ENCODE peak calls at places on chromosomes 4 and X, in eight cellular contexts. T is AG09309, O is MM.1S, L is lower leg skin, Z is kidney epithelial cell, K is right cardiac atrium, C is tibial artery, U is fibroblast of lung. G is an unnamed sample.

GRCh38 chr4:128758314-128758922 is 51.1 kb upstream of the JADE1 start:
- DNase-seq in O (no peak), T (no peak), Z (no peak), U (no peak), K (no peak), L (no peak), C (no peak), G (no peak)

GRCh38 chr4:118335774-118336173 is 17.0 kb downstream of the PRSS12 start:
- DNase-seq in K (no peak), U (no peak), C (no peak), Z (no peak), T (no peak), O (no peak), L (no peak), G (no peak)

GRCh38 chrX:65894138-65894537 is 145.7 kb downstream of the VSIG4 start:
- DNase-seq in C (no peak), K (no peak), O (no peak), L (no peak), T (no peak), U (no peak), Z (no peak), G (no peak)

GRCh38 chr4:143538979-143539669 is 25.6 kb downstream of the SMARCA5 start:
- DNase-seq in C (no peak), O (peak), L (no peak), T (no peak), K (no peak), U (no peak), Z (no peak), G (no peak)

GRCh38 chr4:155787113-155787710 is 28.4 kb downstream of the GUCY1B1 start:
- DNase-seq in K (no peak), Z (no peak), L (no peak), C (no peak), O (peak), U (peak), T (no peak), G (peak)

GRCh38 chr4:94508256-94508655 is 56.5 kb downstream of the PDLIM5 start:
- DNase-seq in C (no peak), L (no peak), K (no peak), U (no peak), T (no peak), Z (no peak), O (no peak), G (no peak)

GRCh38 chrX:118729043-118729652 is 1.7 kb downstream of the IL13RA1 start:
- DNase-seq in T (no peak), Z (no peak), L (no peak), O (no peak), C (no peak), U (no peak), K (no peak), G (no peak)

GRCh38 chr4:81510643-81511189 is 39.0 kb upstream of the RASGEF1B start:
- DNase-seq in U (no peak), Z (no peak), C (no peak), L (no peak), O (no peak), T (no peak), K (no peak), G (no peak)

GRCh38 chrX:129959493-129959832 is 23.0 kb upstream of the BCORL1 start:
- DNase-seq in L (no peak), T (no peak), K (peak), Z (no peak), U (peak), C (no peak), O (no peak), G (no peak)

GRCh38 chrX:111039606-111040005 is 56.4 kb upstream of the PAK3 start:
- DNase-seq in T (no peak), Z (no peak), U (peak), C (no peak), K (no peak), L (no peak), O (no peak), G (no peak)

GRCh38 chr4:184270808-184271413 is 53.2 kb upstream of the ENPP6 start:
- DNase-seq in O (no peak), K (no peak), L (no peak), C (no peak), T (no peak), Z (no peak), U (no peak), G (no peak)

GRCh38 chr4:40316782-40317635 is 18.1 kb upstream of the CHRNA9 start:
- DNase-seq in Z (peak), U (peak), O (peak), C (no peak), L (peak), T (peak), K (no peak), G (peak)

GRCh38 chrX:124462931-124463330 is 116.6 kb downstream of the SH2D1A start:
- DNase-seq in C (no peak), Z (no peak), L (no peak), O (no peak), T (no peak), K (no peak), U (no peak), G (no peak)

GRCh38 chrX:121259170-121259569 is 211.8 kb downstream of the GLUD2 start:
- DNase-seq in Z (no peak), L (no peak), K (no peak), T (no peak), U (no peak), O (no peak), C (no peak), G (no peak)

GRCh38 chr4:28287837-28288236 is 1427.2 kb downstream of the STIM2 start:
- DNase-seq in O (no peak), K (no peak), T (peak), C (peak), Z (peak), U (peak), L (no peak), G (peak)

GRCh38 chr4:10413177-10413576 is 44.0 kb downstream of the ZNF518B start:
- DNase-seq in L (no peak), C (no peak), U (no peak), K (no peak), T (no peak), Z (no peak), O (no peak), G (no peak)

DNA sequence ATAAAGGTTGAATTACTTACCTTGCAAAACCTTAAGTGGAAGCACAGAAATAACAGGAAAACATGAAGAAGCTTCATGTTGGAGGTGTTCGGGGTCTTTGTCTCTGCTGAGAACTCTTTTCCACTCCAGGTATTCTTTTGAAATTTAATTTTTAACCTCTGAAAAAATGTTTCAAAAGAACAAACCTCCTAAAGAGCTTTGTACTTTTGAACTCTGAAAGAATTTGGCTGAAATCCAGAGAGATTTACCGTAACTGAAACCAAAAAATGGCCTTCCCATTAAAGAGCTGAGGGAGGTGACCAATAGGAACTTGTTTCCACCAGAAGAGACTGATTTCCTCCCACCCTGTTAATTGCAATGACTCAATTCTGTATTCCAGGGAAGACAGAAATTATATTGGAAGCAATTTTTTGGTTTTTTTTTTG is at the start of gene CFI:
- DNase-seq in U (peak), O (no peak), C (no peak), L (no peak), T (peak), K (no peak), Z (no peak), G (peak)
- H3K4me3 ChIP-seq in U (peak), O (no peak), C (no peak), L (no peak), T (no peak), K (peak), Z (peak), G (no peak)

GRCh38 chrX:145818522-145819075 is 970 bp downstream of the SLITRK2 start:
- DNase-seq in L (no peak), K (no peak), U (no peak), T (no peak), C (no peak), O (no peak), Z (no peak), G (no peak)
- H3K4me3 ChIP-seq in L (no peak), K (peak), U (no peak), T (no peak), C (peak), O (no peak), Z (no peak), G (no peak)

GRCh38 chrX:153690466-153690865 is 2.7 kb downstream of the SLC6A8 start:
- DNase-seq in U (no peak), C (no peak), K (peak), O (no peak), L (no peak), T (no peak), Z (no peak), G (no peak)

GRCh38 chrX:153688534-153688899 is 791 bp downstream of the SLC6A8 start:
- DNase-seq in U (no peak), Z (no peak), K (peak), L (no peak), C (no peak), O (no peak), T (no peak), G (no peak)

GRCh38 chrX:153688071-153688470 is 345 bp downstream of the SLC6A8 start:
- DNase-seq in T (no peak), Z (no peak), O (no peak), L (no peak), C (no peak), U (no peak), K (peak), G (no peak)

GRCh38 chrX:153689654-153690465 is 2.1 kb downstream of the SLC6A8 start:
- DNase-seq in K (peak), C (no peak), O (no peak), U (peak), L (no peak), Z (no peak), T (no peak), G (no peak)

GRCh38 chrX:153688900-153689590 is 1.3 kb downstream of the SLC6A8 start:
- DNase-seq in K (peak), L (no peak), C (peak), U (peak), T (no peak), Z (no peak), O (no peak), G (no peak)
- H3K4me3 ChIP-seq in K (peak), L (no peak), C (peak), U (peak), T (peak), Z (peak), O (no peak), G (peak)

GRCh38 chr4:98452091-98452490 is 190.9 kb downstream of the RAP1GDS1 start:
- DNase-seq in U (peak), C (no peak), O (no peak), K (no peak), T (no peak), L (no peak), Z (no peak), G (no peak)

GRCh38 chr4:98448923-98449322 is 187.7 kb downstream of the RAP1GDS1 start:
- DNase-seq in O (peak), Z (no peak), T (no peak), L (no peak), C (no peak), K (no peak), U (no peak), G (peak)

GRCh38 chr4:98447648-98448047 is 186.5 kb downstream of the RAP1GDS1 start:
- DNase-seq in L (no peak), K (no peak), C (no peak), T (no peak), O (no peak), Z (no peak), U (no peak), G (no peak)

GRCh38 chr4:98444371-98444770 is 183.2 kb downstream of the RAP1GDS1 start:
- DNase-seq in O (no peak), L (no peak), K (no peak), T (no peak), Z (no peak), C (no peak), U (no peak), G (no peak)

DNA sequence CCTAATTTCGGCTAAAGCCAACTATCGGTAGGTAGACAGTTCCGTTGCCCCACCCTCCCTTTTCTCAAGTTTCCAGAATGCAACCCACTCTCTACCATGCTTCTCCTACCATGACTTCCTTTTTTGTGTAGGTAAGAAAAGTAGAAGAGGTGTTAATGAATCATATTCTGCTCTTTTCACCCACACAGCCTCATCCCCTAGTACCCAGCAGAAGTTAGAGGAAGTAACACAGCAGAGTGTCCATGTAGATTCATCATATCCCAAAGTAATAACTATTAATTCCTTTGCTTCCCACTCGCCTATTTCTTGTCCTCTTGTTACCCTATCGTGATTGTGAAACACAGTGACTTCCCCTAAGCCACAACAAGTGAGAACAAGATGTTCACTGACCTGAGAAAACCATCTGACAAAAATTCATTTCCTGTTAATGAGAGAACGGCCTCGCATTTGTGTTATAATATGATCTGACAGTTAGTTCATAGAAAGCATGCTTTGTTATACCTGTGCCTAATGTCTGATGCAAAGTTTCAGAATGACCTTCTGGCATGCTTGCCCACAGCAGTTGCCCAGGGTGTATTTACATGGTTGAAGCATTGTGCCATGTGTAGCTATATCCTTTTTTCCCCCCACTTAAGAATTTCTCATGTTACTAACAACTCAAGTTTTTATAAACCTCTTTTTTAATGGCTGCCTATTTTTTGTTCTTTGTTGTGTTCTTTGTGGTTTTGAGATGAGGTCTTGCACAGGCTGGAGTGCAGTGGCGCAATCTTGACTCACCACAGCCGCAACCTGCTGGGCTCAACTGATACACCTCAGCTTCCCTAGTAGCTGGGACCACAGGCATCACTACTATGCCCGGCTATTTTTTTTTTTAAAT is 185.6 kb downstream of the RAP1GDS1 start:
- DNase-seq in C (no peak), T (no peak), Z (peak), O (peak), K (no peak), U (peak), L (no peak), G (peak)
- H3K4me3 ChIP-seq in C (no peak), T (no peak), Z (no peak), O (no peak), K (no peak), U (no peak), L (no peak), G (no peak)

DNA sequence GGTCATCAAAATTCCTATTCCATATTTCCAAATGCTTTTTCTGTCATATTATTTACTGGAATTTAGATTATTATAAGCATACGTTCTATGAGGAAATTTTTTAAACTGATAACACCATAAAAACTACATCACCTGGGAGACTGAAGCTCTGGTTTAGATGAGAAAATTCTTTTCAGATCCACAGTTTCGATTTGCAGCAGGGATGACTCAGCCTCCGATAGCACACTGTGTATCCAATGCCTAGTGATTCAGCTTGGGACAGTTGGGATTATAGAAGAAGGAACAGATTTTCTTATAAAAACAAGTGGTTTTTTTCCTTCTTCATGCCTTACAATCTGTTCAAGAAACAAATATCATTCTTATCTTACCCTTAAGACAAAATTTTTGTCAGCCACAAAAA is 129.0 kb downstream of the FBXO8 start:
- DNase-seq in U (peak), K (no peak), T (no peak), O (no peak), C (no peak), L (no peak), Z (peak), G (peak)
- H3K4me3 ChIP-seq in U (peak), K (peak), T (peak), O (no peak), C (peak), L (no peak), Z (no peak), G (peak)